ENCODE peak calls at places on chromosome 3, in seven cellular contexts. L, Q, W, V, N, G and P are unnamed samples.

GRCh38 chr3:194104041-194104751 is 31.8 kb upstream of the HES1 start:
- DNase-seq in L (no peak), Q (no peak), W (no peak), V (no peak), N (no peak), G (no peak), P (no peak)

GRCh38 chr3:50373146-50373864 is 14.0 kb upstream of the TMEM115 start:
- DNase-seq in L (no peak), Q (no peak), W (no peak), V (no peak), N (no peak), G (no peak), P (no peak)

GRCh38 chr3:127706785-127707351 is 34.1 kb downstream of the ABTB1 start:
- DNase-seq in L (no peak), Q (no peak), W (no peak), V (no peak), N (peak), G (no peak), P (peak)

GRCh38 chr3:189123595-189124387 is 48.0 kb upstream of the TPRG1 start:
- DNase-seq in L (no peak), Q (peak), W (peak), V (no peak), N (no peak), G (no peak), P (no peak)

GRCh38 chr3:183764854-183765731 is 60.3 kb downstream of the MAP6D1 start:
- DNase-seq in L (no peak), Q (peak), W (no peak), V (no peak), N (no peak), G (no peak), P (peak)

GRCh38 chr3:72134989-72135451 is 350.1 kb upstream of the PROK2 start:
- DNase-seq in L (no peak), Q (no peak), W (no peak), V (no peak), N (no peak), G (no peak), P (no peak)

GRCh38 chr3:48960841-48961413 is 29.1 kb upstream of the P4HTM start:
- DNase-seq in L (no peak), Q (no peak), W (no peak), V (no peak), N (no peak), G (no peak), P (no peak)

GRCh38 chr3:43345246-43345645 is 58.9 kb downstream of the SNRK start:
- DNase-seq in L (no peak), Q (no peak), W (no peak), V (no peak), N (no peak), G (no peak), P (no peak)

GRCh38 chr3:136135039-136135802 is 60.9 kb downstream of the MSL2 start:
- DNase-seq in L (no peak), Q (no peak), W (no peak), V (no peak), N (peak), G (no peak), P (no peak)

GRCh38 chr3:40377822-40378221 is 9.2 kb upstream of the ENTPD3 start:
- DNase-seq in L (no peak), Q (no peak), W (no peak), V (no peak), N (no peak), G (no peak), P (no peak)

GRCh38 chr3:192130534-192131132 is 596.7 kb downstream of the FGF12 start:
- DNase-seq in L (peak), Q (peak), W (no peak), V (peak), N (peak), G (peak), P (peak)

GRCh38 chr3:63519426-63519825 is 133.0 kb upstream of the SNTN start:
- DNase-seq in L (no peak), Q (no peak), W (no peak), V (no peak), N (no peak), G (no peak), P (no peak)

GRCh38 chr3:128112406-128112968 is 11.1 kb downstream of the RUVBL1 start:
- DNase-seq in L (no peak), Q (no peak), W (no peak), V (no peak), N (no peak), G (no peak), P (no peak)

GRCh38 chr3:108420926-108421325 is 89.5 kb downstream of the MYH15 start:
- DNase-seq in L (no peak), Q (no peak), W (no peak), V (no peak), N (no peak), G (no peak), P (no peak)

GRCh38 chr3:27740854-27741253 is 18.7 kb upstream of the EOMES start:
- DNase-seq in L (no peak), Q (no peak), W (no peak), V (no peak), N (no peak), G (no peak), P (no peak)

GRCh38 chr3:24683511-24684384 is 189.1 kb upstream of the THRB start:
- DNase-seq in L (no peak), Q (peak), W (no peak), V (no peak), N (peak), G (peak), P (peak)

GRCh38 chr3:42780892-42781700 is 8.0 kb upstream of the CCDC13 start:
- DNase-seq in L (no peak), Q (peak), W (no peak), V (no peak), N (peak), G (peak), P (no peak)

GRCh38 chr3:125143538-125143937 is 69.0 kb downstream of the SLC12A8 start:
- DNase-seq in L (no peak), Q (no peak), W (no peak), V (no peak), N (no peak), G (no peak), P (no peak)

GRCh38 chr3:36796896-36797295 is 32.5 kb upstream of the DCLK3 start:
- DNase-seq in L (no peak), Q (no peak), W (no peak), V (no peak), N (no peak), G (no peak), P (no peak)

GRCh38 chr3:73086071-73086494 is 24.6 kb downstream of the EBLN2 start:
- DNase-seq in L (peak), Q (peak), W (no peak), V (no peak), N (peak), G (peak), P (peak)

GRCh38 chr3:127794402-127794801 is 27.9 kb downstream of the MGLL start:
- DNase-seq in L (no peak), Q (no peak), W (no peak), V (no peak), N (no peak), G (no peak), P (no peak)

GRCh38 chr3:157159037-157159761 is 748 bp downstream of the CCNL1 start:
- DNase-seq in L (peak), Q (peak), W (no peak), V (peak), N (peak), G (peak), P (peak)

GRCh38 chr3:171321959-171322358 is 138.2 kb downstream of the TNIK start:
- DNase-seq in L (no peak), Q (no peak), W (no peak), V (no peak), N (no peak), G (no peak), P (no peak)

GRCh38 chr3:171321241-171321640 is 139.0 kb downstream of the TNIK start:
- DNase-seq in L (no peak), Q (no peak), W (no peak), V (no peak), N (no peak), G (no peak), P (no peak)

GRCh38 chr3:171317133-171317532 is 143.1 kb downstream of the TNIK start:
- DNase-seq in L (no peak), Q (no peak), W (no peak), V (no peak), N (peak), G (no peak), P (no peak)

GRCh38 chr3:171323934-171324535 is 136.2 kb downstream of the TNIK start:
- DNase-seq in L (no peak), Q (no peak), W (no peak), V (no peak), N (no peak), G (no peak), P (no peak)

DNA sequence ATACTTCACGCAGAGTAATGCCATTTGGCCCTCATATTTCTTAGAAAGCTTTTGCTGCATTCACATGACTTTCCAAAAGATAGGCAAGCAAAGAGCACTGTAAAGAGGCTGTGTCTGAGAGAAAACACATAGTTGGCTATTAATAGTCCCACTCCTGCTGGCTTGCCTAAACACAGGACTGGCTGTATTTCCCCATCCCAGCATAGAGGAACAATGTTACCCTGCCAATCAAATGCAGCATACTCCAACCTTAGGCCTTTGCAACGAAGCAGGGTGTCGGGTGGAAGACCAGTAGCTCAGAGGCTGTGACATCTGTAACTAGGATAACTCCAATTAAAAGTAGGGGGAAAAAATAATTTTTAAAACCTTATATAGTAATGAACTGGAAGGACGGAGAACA is 139.5 kb downstream of the TNIK start:
- DNase-seq in L (no peak), Q (no peak), W (no peak), V (no peak), N (no peak), G (no peak), P (no peak)
- TF ChIP-seq POLR2AphosphoS5 in L (no peak), Q (peak), W (no peak), V (no peak), N (no peak), G (no peak), P (peak)

GRCh38 chr3:45524605-45525004 is 69.9 kb upstream of the LIMD1 start:
- DNase-seq in L (no peak), Q (no peak), W (no peak), V (no peak), N (no peak), G (no peak), P (no peak)

GRCh38 chr3:45529697-45530096 is 64.9 kb upstream of the LIMD1 start:
- DNase-seq in L (no peak), Q (no peak), W (no peak), V (no peak), N (no peak), G (no peak), P (no peak)

GRCh38 chr3:45527727-45528126 is 66.8 kb upstream of the LIMD1 start:
- DNase-seq in L (no peak), Q (no peak), W (no peak), V (no peak), N (no peak), G (no peak), P (no peak)

GRCh38 chr3:45528429-45528828 is 66.1 kb upstream of the LIMD1 start:
- DNase-seq in L (no peak), Q (no peak), W (no peak), V (no peak), N (no peak), G (no peak), P (no peak)
- TF ChIP-seq POLR2AphosphoS5 in L (no peak), Q (no peak), W (no peak), V (no peak), N (no peak), G (no peak), P (no peak)

GRCh38 chr3:47846880-47847248 is 43.9 kb downstream of the DHX30 start:
- DNase-seq in L (no peak), Q (no peak), W (no peak), V (no peak), N (no peak), G (no peak), P (no peak)
- TF ChIP-seq POLR2AphosphoS5 in L (no peak), Q (no peak), W (peak), V (no peak), N (peak), G (no peak), P (no peak)

GRCh38 chr3:124034016-124034808 is 42.3 kb upstream of the ROPN1 start:
- DNase-seq in L (no peak), Q (no peak), W (peak), V (no peak), N (peak), G (no peak), P (peak)
- TF ChIP-seq POLR2AphosphoS5 in L (no peak), Q (no peak), W (peak), V (no peak), N (no peak), G (no peak), P (no peak)

DNA sequence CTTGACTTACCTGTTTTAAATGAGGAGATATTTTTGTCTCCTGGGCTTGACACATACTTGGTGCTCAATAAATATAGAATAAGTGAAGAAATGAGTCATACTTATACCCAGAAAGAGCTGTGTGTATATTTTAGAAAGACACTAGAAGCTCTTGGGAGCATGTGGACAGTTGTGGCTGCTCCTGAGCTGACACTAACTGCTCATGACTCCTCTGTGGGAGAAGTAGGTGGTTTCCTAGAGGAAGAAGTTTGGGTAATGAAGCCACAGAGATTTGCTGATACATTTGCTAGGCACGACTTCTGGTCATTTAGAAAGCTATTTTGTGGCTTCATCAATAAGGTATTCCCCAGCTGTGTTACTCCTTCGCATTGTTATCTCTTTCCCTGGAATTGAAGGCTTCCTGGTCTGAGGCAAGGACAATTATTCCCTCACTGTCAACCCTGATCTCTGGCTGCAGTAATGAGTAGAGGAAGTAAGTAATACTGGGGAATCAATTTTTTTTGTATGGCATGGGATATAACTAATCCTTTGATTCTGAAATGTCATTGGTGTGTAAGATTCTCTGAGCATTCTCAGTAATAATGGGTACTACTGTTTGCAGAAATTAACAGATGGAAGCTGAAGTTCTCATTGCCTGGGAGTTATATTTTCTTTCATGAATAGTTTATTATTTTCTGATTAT is 79.6 kb upstream of the DCBLD2 start:
- DNase-seq in L (no peak), Q (no peak), W (no peak), V (no peak), N (no peak), G (no peak), P (no peak)
- TF ChIP-seq POLR2AphosphoS5 in L (no peak), Q (no peak), W (no peak), V (no peak), N (no peak), G (no peak), P (no peak)